ENCODE peak calls at places on chromosomes 5 and 9, in four cellular contexts. E is stomach, W is gastrocnemius medialis, F is breast epithelium. B is an unnamed sample.

GRCh38 chr5:113425909-113426308 is 8.9 kb downstream of the TSSK1B start:
- DNase-seq in E (no peak), W (no peak), F (no peak), B (no peak)

GRCh38 chr5:119274767-119275130 is 81.1 kb upstream of the TNFAIP8 start:
- DNase-seq in E (no peak), W (no peak), F (no peak), B (no peak)

GRCh38 chr5:84623034-84623433 is 238.4 kb upstream of the EDIL3 start:
- DNase-seq in E (no peak), W (no peak), F (no peak), B (no peak)

GRCh38 chr5:42429694-42430093 is 6.5 kb downstream of the GHR start:
- DNase-seq in E (no peak), W (no peak), F (no peak), B (no peak)

GRCh38 chr9:88991066-88992030 is at the start of gene S1PR3:
- DNase-seq in E (peak), W (peak), F (no peak), B (peak)

GRCh38 chr5:10724799-10725507 is 36.1 kb downstream of the DAP start:
- DNase-seq in E (peak), W (peak), F (no peak), B (no peak)

GRCh38 chr9:82153032-82153431 is 164.5 kb downstream of the SPATA31D1 start:
- DNase-seq in E (no peak), W (no peak), F (no peak), B (no peak)

GRCh38 chr9:33884856-33885701 is 68.1 kb downstream of the UBE2R2 start:
- DNase-seq in E (peak), W (no peak), F (no peak), B (no peak)

GRCh38 chr9:134040831-134041648 is 15.8 kb downstream of the BRD3OS start:
- DNase-seq in E (peak), W (no peak), F (no peak), B (no peak)

DNA sequence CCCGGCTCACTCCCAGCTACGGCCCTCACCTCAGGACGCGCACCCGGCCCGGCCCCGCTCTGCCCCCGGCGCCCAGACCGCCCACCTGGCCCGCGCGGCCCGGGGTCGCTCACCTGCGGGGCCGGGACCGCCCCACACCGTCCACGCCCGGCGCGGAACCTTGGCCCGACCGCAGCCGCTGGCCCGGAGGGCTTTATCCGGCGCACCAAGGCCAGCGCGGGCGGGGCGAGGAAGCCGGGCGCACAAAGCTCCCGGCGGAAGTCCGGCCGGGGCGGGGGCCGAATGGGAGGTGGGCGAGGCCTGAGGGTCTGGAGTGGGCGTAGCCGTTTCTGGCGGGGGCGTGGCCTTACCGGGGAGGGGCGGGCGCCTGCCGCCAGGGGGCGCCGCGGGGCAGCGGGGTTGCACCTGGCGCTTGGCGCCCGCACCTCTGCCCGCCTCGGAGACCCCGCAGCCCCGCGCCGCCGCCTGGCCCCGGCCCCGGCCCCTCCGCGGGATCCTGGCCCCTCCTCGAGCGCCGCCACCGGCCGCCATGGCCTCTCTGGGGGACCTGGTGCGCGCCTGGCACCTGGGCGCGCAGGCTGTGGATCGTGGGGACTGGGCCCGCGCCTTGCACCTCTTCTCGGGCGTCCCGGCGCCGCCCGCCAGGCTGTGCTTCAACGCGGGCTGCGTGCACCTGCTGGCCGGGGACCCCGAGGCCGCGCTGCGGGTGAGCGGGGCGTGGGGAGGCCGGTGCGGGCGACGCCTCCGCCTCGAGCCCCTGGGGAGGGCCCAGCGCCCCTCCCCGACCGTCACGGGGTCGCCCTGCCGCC is at the start of the genes EXD3 and NOXA1:
- DNase-seq in E (peak), W (peak), F (peak), B (peak)
- TF ChIP-seq POLR2A in E (no peak), W (peak), F (no peak), B (no peak)

DNA sequence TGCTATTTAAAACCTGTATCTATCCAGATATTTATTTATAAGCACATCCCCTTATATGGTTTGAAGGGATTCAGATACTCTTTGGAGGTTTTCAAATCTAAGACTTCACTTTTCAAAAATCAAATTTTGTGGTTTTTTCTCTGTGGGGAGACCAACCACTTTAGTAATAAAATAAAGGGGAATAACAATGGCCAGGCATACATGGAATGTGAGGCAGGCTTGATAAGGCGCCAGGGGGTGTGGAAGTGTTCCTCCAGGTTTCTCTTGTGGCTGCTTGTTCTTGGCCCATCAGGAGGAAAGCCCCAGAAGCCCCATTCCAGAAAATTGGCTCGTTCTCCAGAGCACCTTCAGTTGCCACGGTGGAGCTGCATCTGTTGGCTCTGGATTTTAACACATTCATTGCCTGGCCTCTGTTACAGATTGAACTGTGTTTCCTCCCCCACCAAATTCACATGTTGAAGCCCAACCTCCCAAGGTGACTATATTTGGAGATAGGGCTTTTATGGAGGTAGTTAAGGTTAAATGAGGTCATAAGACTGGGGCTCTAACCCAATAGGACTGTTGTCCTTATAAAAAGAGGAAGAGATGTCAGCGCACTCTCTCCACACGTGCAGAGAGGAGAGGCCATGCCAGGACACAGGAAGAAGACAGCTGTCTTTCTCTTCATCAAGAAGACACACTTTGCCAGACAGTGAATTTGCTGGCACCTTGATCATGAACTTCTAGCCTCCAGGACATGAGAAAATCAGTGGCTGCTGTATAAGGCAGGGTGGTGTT is 195.9 kb downstream of the TMEM38B start:
- DNase-seq in E (no peak), W (peak), F (no peak), B (no peak)
- H3K27ac ChIP-seq in E (no peak), W (no peak), F (no peak), B (no peak)

DNA sequence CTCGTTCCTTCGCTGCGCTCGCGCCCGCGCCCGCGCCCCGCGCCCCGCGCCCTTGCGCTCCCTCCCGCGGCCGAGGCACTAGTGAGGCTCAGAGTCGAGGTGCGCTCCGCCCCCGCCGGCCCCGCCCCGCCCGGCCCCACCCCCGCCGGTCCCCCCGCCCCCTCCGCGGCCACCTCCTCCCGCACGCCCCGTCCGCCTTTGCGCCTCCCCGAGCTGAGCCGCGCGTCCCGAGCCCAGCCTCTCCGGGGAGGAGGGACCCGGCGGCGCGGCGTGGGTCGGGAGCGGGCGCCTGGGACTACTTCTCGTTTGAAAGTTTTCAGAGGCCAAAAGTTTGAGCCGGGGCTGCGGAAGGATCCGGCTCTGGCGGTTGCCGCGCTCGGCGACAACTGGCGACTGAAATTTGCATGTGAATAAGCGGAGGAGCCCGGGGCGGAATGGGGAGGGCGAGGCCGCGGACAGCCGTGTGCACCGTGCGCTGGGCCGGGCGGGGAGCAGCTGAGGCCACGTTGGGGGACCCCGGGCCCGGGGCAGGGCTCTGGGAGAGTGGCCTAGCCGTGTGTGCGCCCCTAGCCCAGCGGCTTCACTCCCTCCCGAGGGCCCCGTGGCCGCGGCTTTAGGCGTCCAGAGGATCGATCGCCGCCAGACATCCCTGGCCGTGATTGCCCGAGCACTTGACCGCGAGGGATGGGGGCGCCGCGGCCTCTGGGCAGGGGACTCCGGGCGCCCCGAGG is at the start of gene NOTCH1:
- DNase-seq in E (peak), W (peak), F (peak), B (peak)
- TF ChIP-seq POLR2A in E (no peak), W (peak), F (no peak), B (no peak)

GRCh38 chr5:177312649-177313181 is 1.0 kb upstream of the MXD3 start:
- DNase-seq in E (no peak), W (no peak), F (peak), B (no peak)
- H3K27ac ChIP-seq in E (no peak), W (no peak), F (no peak), B (no peak)

GRCh38 chr5:181236471-181236870 is 7.2 kb downstream of the RACK1 start:
- DNase-seq in E (no peak), W (no peak), F (no peak), B (no peak)

GRCh38 chr5:181235323-181235688 is 8.4 kb downstream of the RACK1 start:
- DNase-seq in E (no peak), W (no peak), F (no peak), B (no peak)

GRCh38 chr5:181234455-181235306 is 9.0 kb downstream of the RACK1 start:
- DNase-seq in E (no peak), W (no peak), F (no peak), B (no peak)

GRCh38 chr5:181236954-181237641 is 6.6 kb downstream of the RACK1 start:
- DNase-seq in E (no peak), W (no peak), F (no peak), B (no peak)

DNA sequence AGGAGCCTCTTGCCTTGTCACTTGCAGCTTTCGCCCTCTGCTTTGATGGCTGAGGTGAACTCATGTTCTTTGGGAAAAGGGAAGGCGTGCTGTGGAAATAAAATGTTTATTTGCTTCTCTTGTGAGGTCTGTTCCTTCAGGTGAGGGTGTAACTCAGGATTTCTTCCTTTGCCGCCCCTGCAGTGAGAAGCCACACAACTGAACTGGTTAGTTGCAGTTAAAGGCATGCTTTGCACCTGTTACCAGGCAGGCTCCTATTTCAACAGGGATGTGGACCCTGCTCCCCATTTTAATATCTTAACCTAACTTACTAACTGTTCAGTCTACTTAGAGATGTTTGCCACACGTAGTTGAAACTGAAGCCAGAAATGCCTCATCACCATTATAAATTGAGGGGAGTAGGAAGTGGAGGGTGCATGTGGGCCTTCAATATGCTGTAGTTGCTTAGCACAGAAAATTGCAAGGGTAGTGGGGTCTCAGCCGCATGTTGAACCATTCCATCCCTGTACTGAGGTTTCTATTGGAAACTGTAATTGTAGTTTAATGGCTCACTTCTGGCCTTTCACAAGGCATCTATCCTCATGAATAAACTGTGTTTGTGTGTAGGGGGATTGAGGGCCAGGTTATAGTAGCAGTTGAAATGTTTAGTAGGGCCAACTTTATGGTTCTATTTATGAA is 7.9 kb downstream of the RACK1 start:
- DNase-seq in E (no peak), W (no peak), F (no peak), B (no peak)
- TF ChIP-seq POLR2A in E (no peak), W (no peak), F (no peak), B (no peak)

GRCh38 chr9:28824410-28824963 is 1251.2 kb upstream of the C9orf72 start:
- DNase-seq in E (no peak), W (no peak), F (no peak), B (no peak)

GRCh38 chr9:28820741-28821140 is 1247.5 kb upstream of the C9orf72 start:
- DNase-seq in E (no peak), W (no peak), F (no peak), B (no peak)

GRCh38 chr9:28821240-28821639 is 1248.0 kb upstream of the C9orf72 start:
- DNase-seq in E (no peak), W (no peak), F (no peak), B (no peak)
- H3K27ac ChIP-seq in E (no peak), W (no peak), F (no peak), B (no peak)

DNA sequence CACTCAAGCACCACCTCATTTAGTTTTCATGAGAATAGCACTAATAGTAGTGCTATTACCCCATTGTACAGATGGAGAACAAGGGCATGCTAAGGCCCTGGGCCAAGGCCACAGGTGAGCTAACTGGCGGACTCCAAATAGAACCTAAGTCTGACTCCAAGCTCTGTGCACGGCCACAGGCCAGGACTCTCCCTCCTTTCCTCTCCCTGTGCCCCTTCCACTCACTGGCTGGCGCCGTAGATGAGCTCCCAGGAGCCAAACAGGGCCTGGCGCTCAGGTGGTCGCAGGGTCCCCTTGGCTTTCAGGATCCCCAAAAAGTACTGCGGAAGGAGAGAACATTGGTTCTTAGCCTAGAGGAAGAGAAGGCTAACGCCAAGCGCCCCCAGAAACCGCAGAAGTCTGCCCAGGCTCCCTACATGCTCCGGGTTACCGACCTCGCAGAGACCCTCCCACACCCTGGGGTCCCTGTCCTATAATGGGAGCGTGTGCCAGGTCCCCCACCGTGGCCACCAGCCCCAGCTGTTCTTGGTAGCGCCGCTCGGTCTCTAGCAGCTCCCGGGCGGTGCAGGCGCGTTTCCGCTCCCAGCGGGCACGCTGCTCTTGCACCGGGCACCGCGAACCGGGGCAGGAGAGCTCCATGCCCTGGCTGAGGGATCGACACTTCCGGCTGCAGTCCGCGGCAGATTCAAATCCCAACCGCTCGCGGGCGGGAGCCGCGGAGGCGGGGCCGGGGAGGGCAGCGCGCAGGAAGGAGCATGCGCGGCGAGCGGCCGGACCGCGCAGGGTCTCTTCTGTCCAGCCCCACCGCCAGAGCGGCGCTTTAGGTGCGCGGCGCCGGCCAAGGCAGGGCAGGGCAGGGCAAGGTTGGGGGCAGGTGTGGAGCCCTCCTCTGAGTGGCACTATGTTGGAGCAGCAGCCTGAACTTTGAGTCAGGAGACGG is at the start of gene ARHGEF39:
- DNase-seq in E (peak), W (peak), F (peak), B (peak)
- TF ChIP-seq POLR2A in E (no peak), W (peak), F (no peak), B (no peak)

DNA sequence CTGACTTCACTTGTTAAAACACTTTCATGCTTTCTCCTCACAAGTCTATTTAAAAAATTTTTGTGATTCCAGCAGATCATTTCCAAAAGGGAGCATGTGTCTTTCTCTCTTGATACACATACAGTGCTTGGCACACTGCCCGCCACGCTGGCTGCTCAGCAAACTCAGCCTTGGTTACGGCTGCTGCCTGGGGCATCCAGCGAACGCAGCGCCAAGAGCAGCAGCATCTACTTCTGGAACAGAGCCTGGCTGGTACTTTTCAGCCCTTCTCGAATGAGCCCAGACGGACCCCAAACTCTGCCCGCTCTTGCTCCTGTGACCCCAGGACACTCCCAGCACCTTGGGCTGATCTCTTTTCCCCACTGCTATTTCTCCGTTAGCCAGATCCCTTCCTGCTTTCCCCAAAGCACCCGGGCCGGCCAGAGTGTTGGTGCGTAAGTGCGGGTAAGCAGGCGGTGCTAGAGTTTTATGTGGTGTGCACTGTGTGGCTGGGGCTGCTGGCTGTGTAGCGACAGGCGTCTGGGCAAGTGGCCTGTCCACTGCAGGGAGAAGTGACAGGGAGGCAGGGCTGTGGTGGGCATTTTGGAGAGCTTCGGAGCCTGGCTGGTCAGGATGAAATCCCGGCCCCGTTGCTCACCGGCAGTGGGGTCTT is 73.2 kb downstream of the SH3PXD2B start:
- DNase-seq in E (peak), W (peak), F (peak), B (peak)
- H3K27ac ChIP-seq in E (peak), W (no peak), F (peak), B (peak)